ENCODE peak calls at places on chromosome 20, in eight cellular contexts. C is ACHN; N is neural crest cell; V is posterior cingulate gyrus; T is stimulated activated CD4-positive, alpha-beta T cell treated with anti-CD3 and anti-CD28 coated beads, Interleukin-2, amount 100 ng/mL, for 48 hours; G is nucleus accumbens; O is amygdala; K is Kasumi-1. J is an unnamed sample.

GRCh38 chr20:50992733-50993457 is 30.0 kb downstream of the KCNG1 start:
- DNase-seq in C (peak), N (peak), V (no peak), T (peak), G (no peak), O (peak), K (peak), J (no peak)

GRCh38 chr20:62902926-62903615 is 23.2 kb downstream of the DIDO1 start:
- DNase-seq in C (no peak), N (no peak), V (peak), T (no peak), G (no peak), O (no peak), K (no peak), J (no peak)

GRCh38 chr20:61517419-61517818 is 265.4 kb downstream of the CDH4 start:
- DNase-seq in C (no peak), N (no peak), V (no peak), T (no peak), G (no peak), O (no peak), K (no peak), J (no peak)

GRCh38 chr20:50866036-50866685 is 65.1 kb downstream of the ADNP start:
- DNase-seq in C (no peak), N (no peak), V (peak), T (no peak), G (no peak), O (no peak), K (no peak), J (peak)

GRCh38 chr20:62962891-62963613 is 10.5 kb downstream of the SLC17A9 start:
- DNase-seq in C (no peak), N (no peak), V (no peak), T (no peak), G (no peak), O (no peak), K (no peak), J (no peak)

GRCh38 chr20:44691424-44692423 is 23.4 kb upstream of the CCN5 start:
- DNase-seq in C (no peak), N (no peak), V (no peak), T (no peak), G (no peak), O (no peak), K (no peak), J (no peak)

GRCh38 chr20:17614812-17615644 is 45.2 kb downstream of the DSTN start:
- DNase-seq in C (no peak), N (no peak), V (peak), T (no peak), G (no peak), O (no peak), K (peak), J (no peak)

GRCh38 chr20:38290829-38291581 is 13.0 kb upstream of the BPI start:
- DNase-seq in C (peak), N (peak), V (no peak), T (no peak), G (no peak), O (peak), K (no peak), J (no peak)

GRCh38 chr20:22931653-22932052 is 103.5 kb upstream of the SSTR4 start:
- DNase-seq in C (no peak), N (no peak), V (no peak), T (no peak), G (no peak), O (no peak), K (no peak), J (no peak)

GRCh38 chr20:53574259-53574789 is 19.3 kb downstream of the ZNF217 start:
- DNase-seq in C (no peak), N (no peak), V (no peak), T (no peak), G (no peak), O (no peak), K (no peak), J (no peak)

GRCh38 chr20:62567246-62568044 is 74.9 kb upstream of the SLCO4A1 start:
- DNase-seq in C (no peak), N (no peak), V (no peak), T (no peak), G (no peak), O (no peak), K (no peak), J (no peak)

GRCh38 chr20:15789083-15789482 is 784.2 kb downstream of the KIF16B start:
- DNase-seq in C (no peak), N (no peak), V (no peak), T (no peak), G (peak), O (peak), K (no peak), J (no peak)

GRCh38 chr20:21185849-21186248 is 60.0 kb downstream of the KIZ start:
- DNase-seq in C (no peak), N (no peak), V (no peak), T (no peak), G (no peak), O (no peak), K (no peak), J (no peak)

GRCh38 chr20:11431613-11432012 is 486.1 kb upstream of the BTBD3 start:
- DNase-seq in C (no peak), N (no peak), V (no peak), T (no peak), G (no peak), O (no peak), K (no peak), J (no peak)

GRCh38 chr20:5511082-5511481 is 194.3 kb upstream of the PROKR2 start:
- DNase-seq in C (no peak), N (no peak), V (no peak), T (no peak), G (no peak), O (no peak), K (no peak), J (no peak)

GRCh38 chr20:38296433-38296832 is 7.5 kb upstream of the BPI start:
- DNase-seq in C (no peak), N (no peak), V (no peak), T (no peak), G (no peak), O (no peak), K (no peak), J (no peak)

GRCh38 chr20:62856931-62857619 is 4.5 kb downstream of the TCFL5 start:
- DNase-seq in C (peak), N (no peak), V (peak), T (no peak), G (no peak), O (no peak), K (no peak), J (no peak)

GRCh38 chr20:57964011-57964862 is 254.4 kb upstream of the PMEPA1 start:
- DNase-seq in C (no peak), N (no peak), V (no peak), T (no peak), G (peak), O (peak), K (no peak), J (no peak)

GRCh38 chr20:44394520-44395182 is 39.2 kb downstream of the HNF4A start:
- DNase-seq in C (no peak), N (no peak), V (no peak), T (no peak), G (no peak), O (no peak), K (no peak), J (no peak)

J was measured in left lung.